ENCODE peak calls at places on chromosomes 1 and 21, in nine cellular contexts. Q, P, S, V, K, Z, B, A and H are unnamed samples. For H3K9me3, the result is how much of the 10 kb centered on the place peaks cover.

GRCh38 chr1:110606784-110607662 is 865 bp upstream of the KCNA2 start:
- DNase-seq in Q (no peak), P (peak), S (no peak), V (no peak), K (peak), Z (no peak), B (no peak), A (no peak), H (no peak)

GRCh38 chr21:37550618-37551405 is 184.2 kb downstream of the DYRK1A start:
- DNase-seq in Q (peak), P (no peak), S (no peak), V (no peak), K (no peak), Z (no peak), B (no peak), A (no peak), H (no peak)

GRCh38 chr1:76640092-76640491 is 227.2 kb upstream of the ST6GALNAC5 start:
- DNase-seq in Q (no peak), P (no peak), S (no peak), V (peak), K (no peak), Z (no peak), B (no peak), A (no peak), H (no peak)

GRCh38 chr1:6600410-6601048 is 2.1 kb downstream of the KLHL21 start:
- DNase-seq in Q (no peak), P (peak), S (no peak), V (no peak), K (no peak), Z (no peak), B (no peak), A (no peak), H (no peak)

GRCh38 chr21:45030637-45031218 is 43.7 kb upstream of the ADARB1 start:
- DNase-seq in Q (no peak), P (peak), S (no peak), V (no peak), K (no peak), Z (peak), B (no peak), A (peak), H (no peak)

GRCh38 chr1:91683598-91683951 is 182.9 kb downstream of the CDC7 start:
- DNase-seq in Q (no peak), P (peak), S (peak), V (no peak), K (peak), Z (peak), B (no peak), A (no peak), H (no peak)

GRCh38 chr1:77534456-77534855 is 148.0 kb downstream of the ZZZ3 start:
- DNase-seq in Q (no peak), P (no peak), S (no peak), V (no peak), K (no peak), Z (no peak), B (no peak), A (no peak), H (no peak)

GRCh38 chr1:44934786-44935185 is 51.6 kb downstream of the EIF2B3 start:
- DNase-seq in Q (no peak), P (no peak), S (no peak), V (no peak), K (no peak), Z (no peak), B (no peak), A (no peak), H (no peak)

GRCh38 chr1:152495066-152495675 is 15.4 kb upstream of the LCE5A start:
- DNase-seq in Q (no peak), P (no peak), S (peak), V (no peak), K (peak), Z (no peak), B (no peak), A (peak), H (no peak)
- H3K9me3 ChIP-seq in Q (under half), P (under half), S (under half), V (under half), K (under half), Z (under half), B (under half), A (under half), H (under half)

DNA sequence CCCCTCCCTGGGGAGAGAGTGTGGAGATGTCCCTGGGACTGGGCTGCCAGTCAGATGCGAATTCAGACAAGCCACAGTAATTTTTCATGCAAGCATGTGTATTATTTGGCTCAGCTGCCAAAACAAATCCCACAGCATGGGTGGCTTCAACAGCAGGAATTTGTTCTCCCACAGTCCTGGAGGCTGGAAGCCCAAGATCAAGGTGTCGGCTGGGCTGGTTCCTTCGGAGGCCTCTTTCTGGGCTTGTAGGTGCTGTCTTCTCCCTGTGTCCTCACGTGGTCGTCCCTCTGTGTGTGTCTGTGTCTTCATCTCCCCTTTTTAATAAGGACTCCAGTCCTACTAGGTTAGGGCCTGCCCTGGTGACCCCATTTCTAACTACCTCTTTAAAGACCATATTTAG is 91.9 kb upstream of the ACTRT2 start:
- DNase-seq in Q (no peak), P (no peak), S (no peak), V (no peak), K (no peak), Z (no peak), B (no peak), A (no peak), H (no peak)
- H3K9me3 ChIP-seq in Q (under half), P (under half), S (under half), V (under half), K (under half), Z (under half), B (under half), A (under half), H (under half)

GRCh38 chr1:3403388-3404179 is 50.9 kb upstream of the ARHGEF16 start:
- DNase-seq in Q (no peak), P (peak), S (no peak), V (no peak), K (no peak), Z (no peak), B (no peak), A (no peak), H (no peak)
- H3K9me3 ChIP-seq in Q (under half), P (under half), S (under half), V (under half), K (under half), Z (under half), B (under half), A (under half), H (under half)

DNA sequence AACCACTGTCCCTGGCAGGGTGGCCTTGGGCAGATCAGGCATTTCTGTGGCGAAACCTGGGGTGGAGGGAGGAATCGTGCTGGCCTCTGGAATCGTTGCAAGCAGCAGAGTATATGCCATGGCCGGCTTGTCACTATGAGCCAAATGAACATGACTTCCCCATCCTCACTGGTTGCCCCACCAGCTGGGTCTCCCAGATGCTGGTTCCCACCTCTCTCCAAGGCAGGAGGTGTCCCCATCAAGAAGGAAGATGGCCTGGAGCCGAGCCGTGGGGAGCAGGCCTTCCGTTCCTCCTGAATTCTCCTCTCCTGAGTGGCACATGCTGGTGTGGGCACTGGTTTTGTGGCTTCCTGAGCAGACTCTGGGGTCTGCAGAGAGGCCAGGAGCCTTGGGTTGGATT is 60.2 kb upstream of the ACTRT2 start:
- DNase-seq in Q (peak), P (no peak), S (no peak), V (no peak), K (no peak), Z (no peak), B (no peak), A (no peak), H (no peak)
- H3K9me3 ChIP-seq in Q (under half), P (under half), S (under half), V (under half), K (under half), Z (under half), B (under half), A (under half), H (under half)

GRCh38 chr1:15096293-15096692 is 57.3 kb upstream of the TMEM51 start:
- DNase-seq in Q (no peak), P (no peak), S (no peak), V (no peak), K (no peak), Z (no peak), B (no peak), A (no peak), H (no peak)

GRCh38 chr1:15101112-15101760 is 52.3 kb upstream of the TMEM51 start:
- DNase-seq in Q (no peak), P (no peak), S (no peak), V (no peak), K (no peak), Z (no peak), B (no peak), A (no peak), H (no peak)

GRCh38 chr1:15100369-15101111 is 53.0 kb upstream of the TMEM51 start:
- DNase-seq in Q (no peak), P (peak), S (peak), V (peak), K (peak), Z (peak), B (peak), A (peak), H (no peak)

GRCh38 chr1:15099441-15100137 is 54.0 kb upstream of the TMEM51 start:
- DNase-seq in Q (no peak), P (no peak), S (no peak), V (no peak), K (no peak), Z (no peak), B (no peak), A (no peak), H (no peak)

DNA sequence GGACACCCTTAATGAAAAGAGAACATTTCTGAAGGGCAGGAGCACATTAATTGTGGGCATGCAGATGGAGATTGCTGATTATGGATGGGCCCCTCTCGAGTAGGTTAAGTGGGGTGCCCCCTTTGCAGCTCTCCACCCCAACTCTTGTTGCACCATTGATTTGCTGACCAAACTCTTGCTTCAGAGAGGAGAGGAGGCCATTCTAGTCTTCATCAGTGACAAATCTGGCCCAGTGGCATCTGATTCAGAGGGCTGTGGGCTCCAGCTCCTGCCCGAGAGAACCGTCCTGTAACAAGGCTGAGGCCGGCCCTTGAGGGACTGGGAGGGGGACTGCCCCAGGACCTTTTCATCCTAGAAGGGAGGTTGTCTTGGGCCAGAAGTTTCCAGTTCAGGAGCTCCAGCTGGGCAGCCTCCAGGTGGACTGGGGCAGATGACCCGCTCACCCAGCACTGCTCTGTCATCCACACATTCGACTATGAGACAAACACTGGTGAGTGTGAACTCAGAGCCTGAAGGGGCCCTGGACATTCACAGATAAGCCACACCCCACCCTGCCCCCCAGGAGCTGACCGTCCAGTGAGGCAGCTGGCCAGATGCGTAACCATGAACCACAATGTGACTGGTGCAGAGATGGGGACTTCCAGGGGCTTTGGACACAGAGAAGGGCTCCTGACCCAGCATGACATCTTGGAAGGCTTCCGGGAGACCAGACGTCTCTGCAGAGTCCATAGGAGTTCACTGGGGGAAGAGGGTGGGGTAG is 55.0 kb upstream of the TMEM51 start:
- DNase-seq in Q (no peak), P (no peak), S (no peak), V (no peak), K (no peak), Z (no peak), B (no peak), A (no peak), H (no peak)
- H3K9me3 ChIP-seq in Q (under half), P (under half), S (under half), V (under half), K (under half), Z (under half), B (under half), A (under half), H (under half)

GRCh38 chr1:106678661-106679060 is 377.8 kb upstream of the PRMT6 start:
- DNase-seq in Q (no peak), P (no peak), S (no peak), V (no peak), K (no peak), Z (no peak), B (no peak), A (no peak), H (no peak)

GRCh38 chr1:106675558-106675957 is 380.9 kb upstream of the PRMT6 start:
- DNase-seq in Q (no peak), P (no peak), S (no peak), V (no peak), K (no peak), Z (no peak), B (no peak), A (no peak), H (no peak)

GRCh38 chr1:106677721-106678120 is 378.8 kb upstream of the PRMT6 start:
- DNase-seq in Q (no peak), P (no peak), S (no peak), V (no peak), K (no peak), Z (no peak), B (no peak), A (no peak), H (no peak)

GRCh38 chr1:106676021-106676420 is 380.5 kb upstream of the PRMT6 start:
- DNase-seq in Q (no peak), P (no peak), S (no peak), V (no peak), K (no peak), Z (no peak), B (no peak), A (no peak), H (no peak)

GRCh38 chr1:106677181-106677580 is 379.3 kb upstream of the PRMT6 start:
- DNase-seq in Q (no peak), P (no peak), S (no peak), V (no peak), K (no peak), Z (no peak), B (no peak), A (no peak), H (no peak)
- H3K9me3 ChIP-seq in Q (under half), P (under half), S (under half), V (under half), K (under half), Z (under half), B (under half), A (under half), H (under half)